ENCODE peak calls at places on chromosomes 12 and 14, in six cellular contexts. B is AG10803, A is MCF 10A, H is WTC11, P is dorsolateral prefrontal cortex, M is upper lobe of right lung. Y is an unnamed sample.

GRCh38 chr12:27899151-27899661 is 73.3 kb downstream of the PTHLH start:
- DNase-seq in B (peak), H (no peak), A (peak), M (no peak), P (no peak), Y (no peak)

GRCh38 chr14:22549981-22550670 is 38.9 kb downstream of the DAD1 start:
- DNase-seq in A (no peak), M (no peak), B (no peak), H (no peak), P (no peak), Y (no peak)

GRCh38 chr14:78196323-78196722 is 26.1 kb downstream of the NRXN3 start:
- DNase-seq in H (no peak), M (no peak), B (no peak), P (no peak), A (no peak), Y (no peak)

GRCh38 chr12:50039151-50039835 is 14.0 kb upstream of the RACGAP1 start:
- DNase-seq in A (peak), H (peak), P (peak), M (peak), B (peak), Y (peak)

GRCh38 chr14:35400707-35401421 is 3.7 kb downstream of the NFKBIA start:
- DNase-seq in A (peak), H (no peak), M (peak), B (no peak), P (no peak), Y (no peak)

GRCh38 chr12:32587536-32588346 is 91.4 kb upstream of the DNM1L start:
- DNase-seq in M (no peak), H (no peak), B (no peak), A (no peak), P (no peak), Y (no peak)

GRCh38 chr14:56195727-56196126 is 77.5 kb downstream of the PELI2 start:
- DNase-seq in H (no peak), M (no peak), B (peak), A (no peak), P (no peak), Y (peak)

GRCh38 chr14:36585100-36585499 is 2.7 kb upstream of the NKX2-8 start:
- DNase-seq in M (no peak), A (no peak), B (no peak), P (no peak), H (no peak), Y (peak)

GRCh38 chr12:31728289-31728916 is 418 bp downstream of the AMN1 start:
- DNase-seq in H (no peak), A (no peak), M (no peak), P (peak), B (no peak), Y (peak)

GRCh38 chr12:49983892-49984291 is 11.1 kb downstream of the AQP6 start:
- DNase-seq in M (no peak), H (no peak), A (peak), B (peak), P (no peak), Y (no peak)

GRCh38 chr14:43356984-43357545 is 1150.0 kb downstream of the FSCB start:
- DNase-seq in A (no peak), P (no peak), H (no peak), M (no peak), B (no peak), Y (no peak)

GRCh38 chr14:104423715-104424405 is 155.7 kb upstream of the C14orf180 start:
- DNase-seq in H (no peak), A (no peak), B (no peak), P (peak), M (peak), Y (peak)

GRCh38 chr12:59452259-59452658 is 143.6 kb upstream of the SLC16A7 start:
- DNase-seq in M (no peak), B (peak), H (no peak), A (peak), P (no peak), Y (no peak)

GRCh38 chr12:124544983-124545382 is 22.4 kb downstream of the NCOR2 start:
- DNase-seq in P (no peak), A (no peak), B (no peak), H (no peak), M (no peak), Y (no peak)

GRCh38 chr14:101603096-101603495 is 41.8 kb downstream of the DIO3 start:
- DNase-seq in B (no peak), H (no peak), P (peak), M (no peak), A (no peak), Y (no peak)

GRCh38 chr14:51342226-51342625 is 102.2 kb downstream of the TMX1 start:
- DNase-seq in B (no peak), H (no peak), A (peak), M (no peak), P (no peak), Y (no peak)

GRCh38 chr12:94260717-94261116 is 112.3 kb downstream of the PLXNC1 start:
- DNase-seq in A (no peak), H (no peak), M (no peak), P (no peak), B (no peak), Y (no peak)

GRCh38 chr14:93064411-93065271 is 51.1 kb downstream of the ITPK1 start:
- DNase-seq in A (no peak), P (no peak), M (no peak), H (no peak), B (peak), Y (no peak)

GRCh38 chr14:30874120-30874998 is at the start of gene COCH:
- DNase-seq in P (no peak), A (no peak), B (no peak), H (peak), M (peak), Y (peak)
- TF ChIP-seq CTCF in P (peak), A (no peak), B (no peak), H (peak), M (peak), Y (peak)

DNA sequence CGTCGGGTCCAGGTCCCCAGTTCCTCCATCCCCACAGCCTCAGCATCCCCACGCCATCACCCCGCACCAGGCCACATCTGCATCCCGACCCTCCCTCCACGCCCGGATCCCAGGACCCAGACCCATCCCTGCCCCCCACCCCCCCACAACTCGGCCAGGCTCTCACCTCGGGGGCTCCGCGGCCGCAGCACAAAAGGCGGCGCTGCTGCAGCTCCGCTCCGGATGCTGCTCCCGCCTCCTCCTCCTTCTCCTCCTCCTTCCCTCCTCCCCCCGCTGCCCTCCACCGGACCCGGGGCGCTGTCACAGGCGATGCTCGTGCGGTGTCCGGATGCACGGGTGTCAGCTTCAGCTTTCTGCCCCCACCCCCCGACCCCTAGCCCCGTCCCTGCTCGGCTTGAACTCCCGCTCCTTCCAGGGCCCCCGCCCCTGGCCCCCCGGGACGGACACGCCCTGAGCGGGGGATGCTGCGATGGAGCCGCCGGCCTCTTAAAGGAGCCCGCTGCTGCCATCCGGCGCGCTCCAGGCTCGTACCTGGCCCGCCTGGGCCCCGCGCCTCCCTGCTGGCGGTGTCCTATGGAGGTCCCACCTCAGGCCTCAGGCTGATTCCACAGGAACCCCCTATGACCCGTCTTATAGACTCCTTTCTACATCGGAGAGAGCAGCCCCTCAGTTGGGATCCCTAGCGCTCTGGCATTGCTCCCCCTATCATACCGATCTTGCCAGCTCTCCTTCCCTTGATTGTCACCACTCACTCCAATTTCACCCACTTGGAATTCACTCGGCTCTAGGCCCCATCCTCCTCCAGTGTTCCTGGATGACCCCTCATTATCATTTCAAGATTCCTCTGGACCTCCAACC is at the start of gene MAP3K12:
- DNase-seq in P (peak), A (no peak), B (peak), M (peak), H (peak), Y (peak)
- TF ChIP-seq CTCF in P (peak), A (no peak), B (peak), M (no peak), H (no peak), Y (no peak)

GRCh38 chr14:80587096-80587724 is 354.3 kb downstream of the CEP128 start:
- DNase-seq in M (no peak), H (no peak), P (no peak), B (peak), A (peak), Y (no peak)
- TF ChIP-seq CTCF in M (peak), H (no peak), P (peak), B (peak), A (peak), Y (no peak)

GRCh38 chr12:132373967-132374820 is 44.8 kb upstream of the GALNT9 start:
- DNase-seq in P (peak), H (no peak), A (no peak), B (no peak), M (peak), Y (no peak)
- TF ChIP-seq CTCF in P (no peak), H (no peak), A (no peak), B (no peak), M (no peak), Y (no peak)

GRCh38 chr14:28143340-28143739 is 623.2 kb upstream of the FOXG1 start:
- DNase-seq in B (no peak), P (no peak), H (no peak), A (no peak), M (no peak), Y (no peak)

GRCh38 chr14:28141662-28142061 is 624.9 kb upstream of the FOXG1 start:
- DNase-seq in B (no peak), P (no peak), H (no peak), M (no peak), A (no peak), Y (no peak)

DNA sequence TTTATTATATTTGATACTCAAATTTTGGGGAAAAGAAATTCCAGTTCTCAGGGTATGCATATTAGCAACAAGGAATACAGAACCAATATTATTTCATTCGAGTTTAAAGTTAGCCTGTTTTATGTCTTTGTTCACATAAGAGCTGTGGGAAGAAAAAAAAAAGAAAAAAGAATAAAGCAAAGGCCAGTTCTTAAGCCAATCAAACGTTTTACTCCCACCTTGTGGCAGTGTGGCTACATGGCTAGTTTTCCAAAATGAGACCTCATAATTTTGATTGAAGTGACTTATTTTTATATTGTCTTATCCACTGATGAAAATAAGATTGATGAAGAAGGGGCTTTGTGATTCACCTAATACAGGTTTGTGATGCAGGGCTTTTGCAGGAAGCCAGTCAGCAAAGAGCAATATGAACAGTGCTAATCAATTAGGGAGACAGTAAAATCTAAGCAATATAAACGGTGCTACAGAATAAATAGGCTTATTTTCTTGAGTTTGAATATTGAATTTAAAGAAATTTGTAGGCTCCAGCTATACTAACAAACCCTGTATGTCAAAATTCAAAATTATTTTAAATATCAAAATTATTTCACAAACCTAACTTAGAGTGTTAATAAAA is 624.1 kb upstream of the FOXG1 start:
- DNase-seq in A (peak), P (no peak), M (no peak), H (no peak), B (no peak), Y (no peak)
- TF ChIP-seq CTCF in A (peak), P (peak), M (no peak), H (no peak), B (no peak), Y (no peak)

GRCh38 chr12:108598553-108599250 is 818 bp upstream of the TMEM119 start:
- DNase-seq in B (no peak), P (no peak), M (no peak), A (no peak), H (no peak), Y (no peak)

GRCh38 chr12:108602209-108602705 is 4.4 kb upstream of the TMEM119 start:
- DNase-seq in A (no peak), H (no peak), M (no peak), B (no peak), P (no peak), Y (no peak)

GRCh38 chr12:108599948-108600701 is 2.2 kb upstream of the TMEM119 start:
- DNase-seq in A (no peak), P (no peak), M (no peak), B (no peak), H (no peak), Y (no peak)

GRCh38 chr12:108599541-108599940 is 1.7 kb upstream of the TMEM119 start:
- DNase-seq in P (no peak), A (no peak), H (no peak), M (no peak), B (no peak), Y (no peak)

DNA sequence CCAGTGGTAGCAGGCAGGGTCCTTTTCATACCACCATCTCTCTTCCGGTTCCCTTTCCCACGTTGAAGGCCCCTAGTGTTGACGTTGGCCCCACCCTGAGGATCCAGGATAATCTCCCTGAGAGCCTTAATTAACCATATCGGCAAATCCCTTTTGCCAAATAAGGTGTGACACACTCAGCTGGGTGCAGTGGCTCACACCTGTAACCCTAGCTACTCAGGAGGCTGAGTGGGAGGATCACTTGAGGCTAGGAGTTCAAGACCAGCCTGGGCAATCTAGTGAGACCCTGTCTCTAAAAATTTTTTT is 2.8 kb upstream of the TMEM119 start:
- DNase-seq in P (no peak), B (no peak), H (no peak), A (no peak), M (no peak), Y (no peak)
- TF ChIP-seq CTCF in P (no peak), B (no peak), H (no peak), A (no peak), M (no peak), Y (no peak)

GRCh38 chr14:85911044-85911443 is 381.1 kb downstream of the FLRT2 start:
- DNase-seq in A (no peak), H (no peak), B (no peak), M (no peak), P (no peak), Y (no peak)
- TF ChIP-seq CTCF in A (no peak), H (no peak), B (no peak), M (no peak), P (no peak), Y (no peak)

DNA sequence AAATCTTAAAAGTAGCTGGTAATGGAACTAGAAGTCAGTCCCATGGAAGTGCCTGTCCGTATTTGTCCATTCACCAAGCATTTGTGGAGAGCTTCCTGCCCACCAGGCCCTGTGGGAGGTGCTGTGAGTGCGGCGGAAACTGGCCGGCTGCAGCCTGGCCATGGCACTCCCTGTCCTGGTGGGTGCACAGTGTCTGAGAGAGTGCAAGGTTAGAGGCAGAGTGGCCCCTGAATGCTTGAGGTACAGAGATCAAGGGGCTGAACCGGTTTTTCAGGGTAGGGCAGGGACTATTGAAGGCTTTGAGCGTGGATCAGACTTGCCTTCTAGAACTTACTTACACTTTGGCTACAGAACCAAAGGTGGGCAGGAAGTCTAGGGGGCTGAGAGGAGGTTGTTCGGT is 92.9 kb downstream of the ESR2 start:
- DNase-seq in B (no peak), M (peak), A (no peak), H (no peak), P (no peak), Y (peak)
- TF ChIP-seq CTCF in B (no peak), M (no peak), A (no peak), H (no peak), P (no peak), Y (no peak)

Y was measured in thyroid gland.